ENCODE peak calls at places on chromosomes 12 and 14, in four cellular contexts. K, W, J and O are unnamed samples.

GRCh38 chr14:39426605-39427004 is 5.6 kb downstream of the FBXO33 start:
- DNase-seq in K (peak), W (no peak), J (peak), O (no peak)

GRCh38 chr12:944201-944600 is 5.3 kb downstream of the RAD52 start:
- DNase-seq in K (peak), W (no peak), J (no peak), O (no peak)

GRCh38 chr12:93722757-93723567 is 45.8 kb downstream of the CRADD start:
- DNase-seq in K (peak), W (no peak), J (no peak), O (no peak)

GRCh38 chr14:30885840-30886740 is 11.7 kb downstream of the COCH start:
- DNase-seq in K (no peak), W (no peak), J (no peak), O (peak)

GRCh38 chr12:45517360-45517759 is 212.1 kb upstream of the ARID2 start:
- DNase-seq in K (no peak), W (no peak), J (no peak), O (no peak)

GRCh38 chr14:81031488-81031887 is 76.1 kb downstream of the TSHR start:
- DNase-seq in K (no peak), W (no peak), J (no peak), O (no peak)

GRCh38 chr12:50059440-50060119 is 2.2 kb downstream of the ASIC1 start:
- DNase-seq in K (no peak), W (no peak), J (no peak), O (no peak)

GRCh38 chr14:35459779-35460178 is 55.2 kb upstream of the NFKBIA start:
- DNase-seq in K (no peak), W (no peak), J (no peak), O (no peak)

DNA sequence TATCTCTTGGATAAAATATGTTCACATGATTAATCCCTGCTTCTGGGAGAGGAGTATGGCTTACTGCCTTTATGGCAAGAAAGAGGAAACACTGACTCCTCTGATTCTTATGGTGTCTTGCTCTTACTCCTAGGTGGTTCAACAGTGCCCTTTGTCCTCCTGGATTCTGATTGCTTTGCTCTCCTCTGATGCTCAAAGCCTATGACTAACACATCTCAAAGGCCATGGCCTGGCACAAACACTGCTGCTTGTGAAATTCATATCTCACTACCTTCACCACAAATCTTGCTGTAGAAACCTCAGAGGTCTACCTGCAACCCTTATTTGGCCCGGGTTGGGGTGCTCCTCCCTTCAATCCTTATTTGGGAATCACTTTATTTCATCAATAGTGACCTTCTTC is 217.2 kb downstream of the C12orf50 start:
- DNase-seq in K (peak), W (no peak), J (no peak), O (no peak)
- TF ChIP-seq CTCF in K (no peak), W (no peak), J (no peak), O (no peak)

DNA sequence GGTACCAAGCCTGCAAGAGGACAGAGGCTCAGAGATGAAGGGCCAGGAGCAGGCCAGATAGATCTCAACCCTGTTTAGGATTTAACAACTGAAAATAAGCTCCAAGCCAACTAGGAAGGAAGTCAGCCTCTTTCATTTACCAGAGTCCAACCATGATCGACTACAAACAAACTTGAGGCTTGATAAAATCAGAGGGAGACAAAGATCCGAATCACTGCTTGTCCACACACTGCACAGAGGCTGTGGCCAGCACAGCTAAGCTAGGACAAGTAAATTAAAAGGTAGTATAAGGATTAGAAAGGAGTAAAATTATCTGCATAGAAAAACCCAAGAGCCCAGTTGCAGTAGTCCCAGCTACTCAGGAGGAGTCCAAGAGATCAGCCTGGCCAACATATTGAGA is 40.3 kb downstream of the FAM222A start:
- DNase-seq in K (no peak), W (no peak), J (no peak), O (no peak)
- H3K4me3 ChIP-seq in K (no peak), W (no peak), J (no peak), O (no peak)

GRCh38 chr14:88565427-88565826 is 2.6 kb downstream of the ZC3H14 start:
- DNase-seq in K (no peak), W (no peak), J (no peak), O (no peak)

GRCh38 chr14:88562532-88562830 is 356 bp upstream of the ZC3H14 start:
- DNase-seq in K (no peak), W (no peak), J (no peak), O (no peak)

GRCh38 chr14:88563845-88564244 is 1.0 kb downstream of the ZC3H14 start:
- DNase-seq in K (no peak), W (no peak), J (no peak), O (no peak)

GRCh38 chr14:88559852-88560251 is 3.0 kb upstream of the ZC3H14 start:
- DNase-seq in K (peak), W (no peak), J (peak), O (no peak)

GRCh38 chr14:88562831-88563686 is at the start of gene ZC3H14:
- DNase-seq in K (peak), W (peak), J (no peak), O (no peak)
- TF ChIP-seq CTCF in K (no peak), W (no peak), J (no peak), O (no peak)

GRCh38 chr12:131606218-131606899 is 104.5 kb upstream of the SFSWAP start:
- DNase-seq in K (no peak), W (no peak), J (no peak), O (no peak)

GRCh38 chr12:131603106-131604033 is 107.5 kb upstream of the SFSWAP start:
- DNase-seq in K (peak), W (no peak), J (no peak), O (no peak)

GRCh38 chr12:131605304-131605829 is 105.5 kb upstream of the SFSWAP start:
- DNase-seq in K (no peak), W (no peak), J (no peak), O (no peak)

GRCh38 chr12:131604859-131605258 is 106.0 kb upstream of the SFSWAP start:
- DNase-seq in K (no peak), W (no peak), J (no peak), O (no peak)

DNA sequence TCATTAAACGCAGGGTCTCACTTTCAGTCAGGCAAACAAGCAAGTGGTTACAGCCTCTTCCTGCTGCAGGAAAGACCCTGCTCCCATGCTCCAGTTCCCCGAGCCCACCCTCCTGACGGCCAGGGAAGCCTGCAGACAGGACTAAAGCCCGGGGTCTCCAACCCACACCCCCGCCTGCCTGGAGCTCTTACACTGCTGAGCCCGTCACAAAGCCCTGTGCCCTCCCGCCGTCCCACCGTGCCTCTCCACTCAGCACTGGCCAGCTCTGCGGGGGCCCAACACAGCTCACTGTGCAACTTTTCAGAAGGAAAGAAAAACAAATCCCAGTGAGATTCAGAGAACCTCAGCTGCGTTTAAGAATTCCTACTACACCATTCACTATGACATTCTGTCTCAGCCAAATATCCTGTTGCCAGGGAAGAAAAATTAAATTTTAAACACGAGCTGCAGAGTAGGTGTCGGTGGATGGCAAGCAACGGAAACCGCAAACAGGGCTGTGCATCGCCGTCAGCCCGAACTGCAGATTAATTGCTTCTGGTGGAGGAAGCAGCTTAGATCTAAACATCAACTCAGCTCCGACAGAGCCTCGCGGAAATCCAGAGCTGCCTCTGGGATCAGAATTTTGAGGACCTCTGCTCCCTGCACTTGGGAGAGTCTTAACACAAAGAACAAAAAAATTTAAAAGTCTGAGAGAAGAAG is 106.6 kb upstream of the SFSWAP start:
- DNase-seq in K (no peak), W (no peak), J (no peak), O (no peak)
- H3K4me3 ChIP-seq in K (no peak), W (no peak), J (no peak), O (no peak)

GRCh38 chr14:69711065-69711464 is 55.9 kb upstream of the SRSF5 start:
- DNase-seq in K (no peak), W (no peak), J (no peak), O (no peak)

GRCh38 chr14:69711471-69712216 is 55.3 kb upstream of the SRSF5 start:
- DNase-seq in K (no peak), W (no peak), J (no peak), O (no peak)

GRCh38 chr14:69710378-69710777 is 56.6 kb upstream of the SRSF5 start:
- DNase-seq in K (no peak), W (no peak), J (no peak), O (no peak)

GRCh38 chr14:69708049-69708448 is 58.9 kb upstream of the SRSF5 start:
- DNase-seq in K (no peak), W (no peak), J (no peak), O (no peak)

GRCh38 chr14:69708586-69709169 is 58.3 kb upstream of the SRSF5 start:
- DNase-seq in K (no peak), W (no peak), J (no peak), O (no peak)
- TF ChIP-seq CTCF in K (peak), W (peak), J (peak), O (peak)